ENCODE peak calls at places on chromosomes 12 and 14, in eight cellular contexts. Q is progenitor cell of endocrine pancreas, L is activated T-helper 1 cell treated with Interleukin-2 at 50 U/mL for 16 hours, X is naive B cell, D is T-helper 17 cell, V is T-helper 1 cell, E is NT2/D1, C is RWPE1. J is an unnamed sample.

GRCh38 chr14:91872011-91872476 is 4.7 kb upstream of the TC2N start:
- DNase-seq in Q (no peak), L (no peak), X (peak), D (no peak), V (peak), E (no peak), C (no peak), J (no peak)

GRCh38 chr14:101475468-101476257 is 85.6 kb upstream of the DIO3 start:
- DNase-seq in Q (no peak), L (no peak), X (no peak), D (no peak), V (no peak), E (no peak), C (peak), J (no peak)

GRCh38 chr12:59934486-59934885 is 338.7 kb downstream of the SLC16A7 start:
- DNase-seq in Q (no peak), L (no peak), X (no peak), D (no peak), V (no peak), E (no peak), C (no peak), J (no peak)

GRCh38 chr14:59482471-59483331 is 1.5 kb downstream of the L3HYPDH start:
- DNase-seq in Q (no peak), L (no peak), X (no peak), D (no peak), V (no peak), E (no peak), C (peak), J (no peak)

GRCh38 chr12:123907726-123908476 is 64.7 kb downstream of the CCDC92 start:
- DNase-seq in Q (no peak), L (no peak), X (no peak), D (no peak), V (no peak), E (no peak), C (no peak), J (no peak)

GRCh38 chr12:78096909-78097597 is 266.4 kb downstream of the NAV3 start:
- DNase-seq in Q (no peak), L (no peak), X (no peak), D (no peak), V (no peak), E (no peak), C (no peak), J (no peak)

GRCh38 chr14:52877628-52878027 is 73.2 kb downstream of the FERMT2 start:
- DNase-seq in Q (no peak), L (no peak), X (no peak), D (no peak), V (no peak), E (no peak), C (no peak), J (no peak)

GRCh38 chr12:77720258-77720657 is 110.4 kb upstream of the NAV3 start:
- DNase-seq in Q (no peak), L (no peak), X (no peak), D (no peak), V (no peak), E (no peak), C (no peak), J (no peak)

GRCh38 chr12:74021937-74022336 is 515.7 kb upstream of the ATXN7L3B start:
- DNase-seq in Q (peak), L (no peak), X (no peak), D (no peak), V (peak), E (peak), C (peak), J (no peak)

GRCh38 chr14:64409509-64409908 is 21.4 kb downstream of the MTHFD1 start:
- DNase-seq in Q (no peak), L (no peak), X (no peak), D (no peak), V (no peak), E (no peak), C (no peak), J (no peak)